ENCODE peak calls at places on chromosomes 16 and 17, in four cellular contexts. U is kidney epithelial cell, Z is NAMALWA, L is activated gamma-delta T cell treated with Interleukin-2 at 50 U/mL for 16 hours. B is an unnamed sample.

GRCh38 chr16:10678655-10679054 is 16.1 kb downstream of the TEKT5 start:
- DNase-seq in U (no peak), Z (no peak), L (no peak), B (no peak)

GRCh38 chr16:31897283-31897682 is 23.7 kb downstream of the ZNF267 start:
- DNase-seq in U (no peak), Z (no peak), L (no peak), B (no peak)

GRCh38 chr17:7280519-7281073 is 922 bp upstream of the SLC2A4 start:
- DNase-seq in U (no peak), Z (peak; percentile 91), L (peak; percentile 84), B (peak; percentile 84)

GRCh38 chr17:202501-202951 is 21.1 kb upstream of the DOC2B start:
- DNase-seq in U (no peak), Z (no peak), L (no peak), B (peak; percentile 17)

GRCh38 chr16:67197704-67198103 is 1.2 kb upstream of the ELMO3 start:
- DNase-seq in U (no peak), Z (no peak), L (no peak), B (no peak)

GRCh38 chr16:83899272-83899897 is 470 bp downstream of the MLYCD start:
- DNase-seq in U (no peak), Z (peak; percentile 35), L (peak; percentile 30), B (peak; percentile 62)

GRCh38 chr16:58421529-58421928 is 29.3 kb downstream of the GINS3 start:
- DNase-seq in U (no peak), Z (no peak), L (no peak), B (no peak)

GRCh38 chr16:11250091-11250785 is 5.8 kb downstream of the SOCS1 start:
- DNase-seq in U (no peak), Z (no peak), L (no peak), B (no peak)

GRCh38 chr17:27455914-27456680 is at the start of gene KSR1:
- DNase-seq in U (no peak), Z (peak; percentile 80), L (peak; percentile 74), B (peak; percentile 88)

GRCh38 chr17:38436386-38436785 is 8.1 kb downstream of the ARHGAP23 start:
- DNase-seq in U (no peak), Z (no peak), L (no peak), B (no peak)

GRCh38 chr16:65289022-65289421 is 167.2 kb upstream of the CDH11 start:
- DNase-seq in U (no peak), Z (no peak), L (no peak), B (no peak)

GRCh38 chr16:24721830-24722238 is 7.6 kb upstream of the TNRC6A start:
- DNase-seq in U (no peak), Z (no peak), L (peak; percentile 9), B (no peak)

GRCh38 chr17:62674841-62675240 is 47.4 kb downstream of the MRC2 start:
- DNase-seq in U (no peak), Z (no peak), L (no peak), B (no peak)

GRCh38 chr16:55660776-55661175 is 5.0 kb downstream of the SLC6A2 start:
- DNase-seq in U (no peak), Z (no peak), L (no peak), B (no peak)

GRCh38 chr17:78885956-78886355 is 17.0 kb downstream of the CEP295NL start:
- DNase-seq in U (no peak), Z (no peak), L (no peak), B (no peak)

GRCh38 chr16:29009838-29010166 is 24.9 kb downstream of the LAT start:
- DNase-seq in U (no peak), Z (no peak), L (no peak), B (no peak)

GRCh38 chr16:85961988-85962915 is 63.3 kb downstream of the IRF8 start:
- DNase-seq in U (no peak), Z (no peak), L (no peak), B (no peak)

GRCh38 chr16:88066234-88066633 is 115.0 kb downstream of the BANP start:
- DNase-seq in U (no peak), Z (no peak), L (no peak), B (no peak)

GRCh38 chr17:44204453-44204882 is 4.8 kb upstream of the ATXN7L3 start:
- DNase-seq in U (no peak), Z (no peak), L (no peak), B (no peak)

GRCh38 chr17:75130632-75131277 is 787 bp downstream of the NT5C start:
- DNase-seq in U (no peak), Z (peak; percentile 71), L (peak; percentile 36), B (peak; percentile 52)

GRCh38 chr16:19294156-19294649 is 8.7 kb downstream of the CLEC19A start:
- DNase-seq in U (no peak), Z (peak; percentile 3), L (no peak), B (peak; percentile 14)

GRCh38 chr17:72931163-72931562 is 161.3 kb downstream of the SLC39A11 start:
- DNase-seq in U (no peak), Z (no peak), L (no peak), B (no peak)

GRCh38 chr17:57067162-57067561 is 17.9 kb upstream of the AKAP1 start:
- DNase-seq in U (no peak), Z (no peak), L (no peak), B (no peak)

GRCh38 chr17:55911186-55911585 is 160.3 kb downstream of the PCTP start:
- DNase-seq in U (no peak), Z (no peak), L (no peak), B (no peak)

GRCh38 chr17:64009571-64010402 is 10.6 kb downstream of the ICAM2 start:
- DNase-seq in U (no peak), Z (no peak), L (no peak), B (no peak)

GRCh38 chr16:4273858-4274291 is 1.1 kb upstream of the TFAP4 start:
- DNase-seq in U (no peak), Z (peak; percentile 58), L (peak; percentile 54), B (peak; percentile 65)

GRCh38 chr17:75044716-75045115 is 2.1 kb downstream of the ATP5PD start:
- DNase-seq in U (no peak), Z (no peak), L (no peak), B (no peak)

GRCh38 chr16:23534868-23535860 is 22.0 kb downstream of the EARS2 start:
- DNase-seq in U (no peak), Z (no peak), L (no peak), B (no peak)

GRCh38 chr16:17511340-17511739 is 40.6 kb upstream of the XYLT1 start:
- DNase-seq in U (no peak), Z (no peak), L (no peak), B (no peak)

GRCh38 chr17:78745407-78746088 is 36.5 kb downstream of the CYTH1 start:
- DNase-seq in U (no peak), Z (peak; percentile 75), L (peak; percentile 58), B (peak; percentile 51)

GRCh38 chr17:78924481-78925151 is 571 bp downstream of the TIMP2 start:
- DNase-seq in U (no peak), Z (no peak), L (no peak), B (peak; percentile 34)

GRCh38 chr16:89571636-89572035 is 3.9 kb upstream of the CPNE7 start:
- DNase-seq in U (no peak), Z (no peak), L (no peak), B (no peak)

GRCh38 chr16:56558024-56558747 is 6.7 kb upstream of the MT4 start:
- DNase-seq in U (peak; percentile 67), Z (no peak), L (no peak), B (peak; percentile 16)

GRCh38 chr17:16820161-16820877 is 130.3 kb downstream of the CCDC144A start:
- DNase-seq in U (no peak), Z (no peak), L (no peak), B (no peak)

GRCh38 chr17:72151565-72152391 is 31.0 kb downstream of the SOX9 start:
- DNase-seq in U (no peak), Z (no peak), L (no peak), B (peak; percentile 84)